ENCODE peak calls at places on chromosomes 13 and 19, in nine cellular contexts. E, G, F, V, Y, U, O, K and D are unnamed samples.

GRCh38 chr13:84609716-84610115 is 727.4 kb upstream of the SLITRK1 start:
- DNase-seq in E (no peak), G (no peak), F (no peak), V (no peak), Y (no peak), U (no peak), O (no peak), K (no peak), D (no peak)

GRCh38 chr19:7004313-7004931 is 16.8 kb downstream of the MBD3L2B start:
- DNase-seq in E (no peak), G (no peak), F (peak; percentile 69), V (no peak), Y (no peak), U (no peak), O (peak; percentile 31), K (peak; percentile 33), D (no peak)

GRCh38 chr19:36097036-36097435 is 13.9 kb upstream of the OVOL3 start:
- DNase-seq in E (no peak), G (no peak), F (no peak), V (no peak), Y (no peak), U (no peak), O (no peak), K (peak; percentile 95), D (no peak)

GRCh38 chr13:102369303-102369702 is 32.5 kb downstream of the FGF14 start:
- DNase-seq in E (no peak), G (no peak), F (no peak), V (peak; percentile 30), Y (no peak), U (no peak), O (peak; percentile 44), K (no peak), D (no peak)

GRCh38 chr19:3097442-3097871 is 3.3 kb downstream of the GNA11 start:
- DNase-seq in E (no peak), G (no peak), F (no peak), V (no peak), Y (no peak), U (no peak), O (no peak), K (no peak), D (no peak)

GRCh38 chr13:76769238-76769859 is 116.9 kb downstream of the KCTD12 start:
- DNase-seq in E (no peak), G (no peak), F (no peak), V (no peak), Y (no peak), U (no peak), O (no peak), K (no peak), D (no peak)

GRCh38 chr19:24000656-24001055 is 86.0 kb downstream of the ZNF726 start:
- DNase-seq in E (no peak), G (no peak), F (no peak), V (peak; percentile 7), Y (no peak), U (no peak), O (no peak), K (no peak), D (no peak)

GRCh38 chr13:80334582-80335260 is 6.2 kb downstream of the SPRY2 start:
- DNase-seq in E (no peak), G (no peak), F (no peak), V (no peak), Y (peak; percentile 7), U (no peak), O (no peak), K (no peak), D (no peak)

GRCh38 chr19:49132974-49133609 is 13.7 kb downstream of the PPFIA3 start:
- DNase-seq in E (no peak), G (peak; percentile 77), F (no peak), V (peak; percentile 76), Y (no peak), U (no peak), O (no peak), K (no peak), D (no peak)

GRCh38 chr19:2634960-2635359 is 67.5 kb downstream of the GNG7 start:
- DNase-seq in E (no peak), G (no peak), F (no peak), V (no peak), Y (no peak), U (no peak), O (no peak), K (no peak), D (no peak)

GRCh38 chr19:2663920-2664571 is 38.4 kb downstream of the GNG7 start:
- DNase-seq in E (no peak), G (no peak), F (peak; percentile 95), V (no peak), Y (no peak), U (no peak), O (no peak), K (peak; percentile 75), D (peak; percentile 65)

GRCh38 chr13:76024151-76024550 is 388.0 kb downstream of the LMO7 start:
- DNase-seq in E (no peak), G (no peak), F (no peak), V (no peak), Y (no peak), U (no peak), O (no peak), K (no peak), D (no peak)

GRCh38 chr19:21612403-21612872 is 107.0 kb downstream of the ZNF429 start:
- DNase-seq in E (no peak), G (no peak), F (no peak), V (no peak), Y (no peak), U (no peak), O (no peak), K (no peak), D (no peak)

GRCh38 chr19:2478324-2478755 is 2.4 kb downstream of the GADD45B start:
- DNase-seq in E (peak; percentile 89), G (peak; percentile 78), F (peak; percentile 81), V (no peak), Y (peak; percentile 53), U (peak; percentile 59), O (peak; percentile 68), K (peak; percentile 47), D (no peak)

GRCh38 chr13:40187324-40187795 is 479.1 kb downstream of the FOXO1 start:
- DNase-seq in E (no peak), G (peak; percentile 83), F (no peak), V (no peak), Y (no peak), U (peak; percentile 46), O (no peak), K (no peak), D (no peak)

GRCh38 chr19:48044561-48044960 is 682 bp upstream of the CABP5 start:
- DNase-seq in E (no peak), G (no peak), F (no peak), V (no peak), Y (no peak), U (no peak), O (no peak), K (no peak), D (no peak)

GRCh38 chr19:3367572-3368440 is 1.4 kb downstream of the NFIC start:
- DNase-seq in E (no peak), G (no peak), F (no peak), V (no peak), Y (peak; percentile 45), U (no peak), O (no peak), K (no peak), D (no peak)

GRCh38 chr13:28652002-28652401 is 6.9 kb upstream of the POMP start:
- DNase-seq in E (no peak), G (no peak), F (no peak), V (no peak), Y (no peak), U (no peak), O (no peak), K (no peak), D (no peak)

GRCh38 chr13:98825659-98826058 is 73.2 kb upstream of the SLC15A1 start:
- DNase-seq in E (no peak), G (no peak), F (no peak), V (no peak), Y (no peak), U (no peak), O (no peak), K (no peak), D (no peak)